ENCODE peak calls at places on chromosomes 6 and 20, in four cellular contexts. One of them, this sample, is unnamed.

GRCh38 chr6:137811121-137811911 is 55.7 kb upstream of the TNFAIP3 start:
- DNase-seq in NB4: peak
- DNase-seq in fibroblast of pulmonary artery: peak
- DNase-seq in DND-41: no peak
- DNase-seq in this sample: peak

GRCh38 chr6:20335872-20336271 is 65.8 kb upstream of the E2F3 start:
- DNase-seq in DND-41: no peak
- DNase-seq in fibroblast of pulmonary artery: no peak
- DNase-seq in NB4: no peak
- DNase-seq in this sample: no peak

GRCh38 chr6:15551798-15552197 is 111.0 kb downstream of the DTNBP1 start:
- DNase-seq in DND-41: peak
- DNase-seq in fibroblast of pulmonary artery: peak
- DNase-seq in NB4: no peak
- DNase-seq in this sample: no peak

GRCh38 chr6:140537834-140538680 is 1163.6 kb upstream of the CITED2 start:
- DNase-seq in fibroblast of pulmonary artery: peak
- DNase-seq in NB4: no peak
- DNase-seq in DND-41: no peak
- DNase-seq in this sample: peak

GRCh38 chr6:1312193-1312443 is 220 bp downstream of the FOXQ1 start:
- DNase-seq in fibroblast of pulmonary artery: no peak
- DNase-seq in DND-41: no peak
- DNase-seq in NB4: no peak
- DNase-seq in this sample: no peak

GRCh38 chr6:7591770-7592169 is 1.8 kb downstream of the SNRNP48 start:
- DNase-seq in fibroblast of pulmonary artery: no peak
- DNase-seq in DND-41: no peak
- DNase-seq in NB4: peak
- DNase-seq in this sample: no peak

GRCh38 chr20:29427201-29428060 is 1830.0 kb upstream of the DEFB115 start:
- DNase-seq in fibroblast of pulmonary artery: no peak
- DNase-seq in NB4: no peak
- DNase-seq in DND-41: no peak
- DNase-seq in this sample: no peak

GRCh38 chr20:625360-625932 is 15.3 kb upstream of the TCF15 start:
- DNase-seq in NB4: peak
- DNase-seq in DND-41: no peak
- DNase-seq in fibroblast of pulmonary artery: no peak
- DNase-seq in this sample: no peak

GRCh38 chr6:157218371-157219198 is 104.7 kb downstream of the TMEM242 start:
- DNase-seq in fibroblast of pulmonary artery: no peak
- DNase-seq in DND-41: no peak
- DNase-seq in NB4: no peak
- DNase-seq in this sample: peak

GRCh38 chr6:338815-339262 is 46.6 kb downstream of the DUSP22 start:
- DNase-seq in NB4: no peak
- DNase-seq in fibroblast of pulmonary artery: no peak
- DNase-seq in DND-41: no peak
- DNase-seq in this sample: no peak

GRCh38 chr6:135521431-135521830 is 23.9 kb upstream of the AHI1 start:
- DNase-seq in NB4: no peak
- DNase-seq in DND-41: no peak
- DNase-seq in fibroblast of pulmonary artery: no peak
- DNase-seq in this sample: no peak

GRCh38 chr6:169263374-169263773 is 9.7 kb upstream of the THBS2 start:
- DNase-seq in fibroblast of pulmonary artery: no peak
- DNase-seq in DND-41: no peak
- DNase-seq in NB4: peak
- DNase-seq in this sample: no peak

GRCh38 chr6:14068133-14068532 is 49.4 kb upstream of the CD83 start:
- DNase-seq in NB4: peak
- DNase-seq in DND-41: no peak
- DNase-seq in fibroblast of pulmonary artery: peak
- DNase-seq in this sample: no peak

GRCh38 chr6:138593100-138593877 is 94.0 kb upstream of the NHSL1 start:
- DNase-seq in NB4: peak
- DNase-seq in fibroblast of pulmonary artery: peak
- DNase-seq in DND-41: no peak
- DNase-seq in this sample: no peak

GRCh38 chr6:152459245-152459644 is 177.9 kb downstream of the SYNE1 start:
- DNase-seq in NB4: no peak
- DNase-seq in DND-41: no peak
- DNase-seq in fibroblast of pulmonary artery: no peak
- DNase-seq in this sample: no peak

GRCh38 chr6:25623065-25623464 is 28.9 kb upstream of the SCGN start:
- DNase-seq in DND-41: no peak
- DNase-seq in fibroblast of pulmonary artery: no peak
- DNase-seq in NB4: no peak
- DNase-seq in this sample: no peak

GRCh38 chr20:48920527-48921167 is 864 bp upstream of the ARFGEF2 start:
- DNase-seq in DND-41: no peak
- DNase-seq in fibroblast of pulmonary artery: no peak
- DNase-seq in NB4: no peak
- DNase-seq in this sample: peak

GRCh38 chr20:48919882-48920526 is 1.5 kb upstream of the ARFGEF2 start:
- DNase-seq in fibroblast of pulmonary artery: no peak
- DNase-seq in NB4: peak
- DNase-seq in DND-41: no peak
- DNase-seq in this sample: no peak

GRCh38 chr20:48923149-48923718 is 1.7 kb downstream of the ARFGEF2 start:
- DNase-seq in NB4: no peak
- DNase-seq in fibroblast of pulmonary artery: no peak
- DNase-seq in DND-41: no peak
- DNase-seq in this sample: no peak

GRCh38 chr20:48921883-48922867 is 664 bp downstream of the ARFGEF2 start:
- DNase-seq in fibroblast of pulmonary artery: peak
- DNase-seq in NB4: peak
- DNase-seq in DND-41: no peak
- DNase-seq in this sample: peak

GRCh38 chr20:48921168-48921882 is at the start of gene ARFGEF2:
- DNase-seq in fibroblast of pulmonary artery: peak
- DNase-seq in NB4: peak
- DNase-seq in DND-41: peak
- DNase-seq in this sample: peak
- TF ChIP-seq CTCF in fibroblast of pulmonary artery: no peak
- TF ChIP-seq CTCF in NB4: no peak
- TF ChIP-seq CTCF in DND-41: no peak
- TF ChIP-seq CTCF in this sample: no peak

DNA sequence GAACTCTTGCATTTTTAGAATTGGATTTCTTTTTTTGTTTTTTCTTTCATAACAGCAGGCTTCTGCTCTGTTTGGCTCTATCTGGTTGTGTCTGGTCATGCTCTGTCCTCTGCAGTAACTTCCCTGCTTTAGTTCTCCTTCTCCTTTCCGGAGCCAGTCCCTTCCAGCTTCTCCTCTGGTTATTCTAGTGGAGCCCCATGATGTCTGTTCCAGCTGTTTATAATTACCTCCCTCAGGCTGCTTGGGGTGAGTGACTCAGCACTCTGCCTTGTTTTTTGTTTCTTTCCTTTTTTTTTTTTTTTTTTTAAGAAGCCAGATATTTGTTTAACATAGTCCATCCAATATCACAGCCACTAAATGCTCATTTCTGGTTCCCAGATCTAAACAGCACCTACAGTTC is 409.6 kb downstream of the MAFB start:
- DNase-seq in NB4: peak
- DNase-seq in DND-41: no peak
- DNase-seq in fibroblast of pulmonary artery: peak
- DNase-seq in this sample: peak
- TF ChIP-seq CTCF in NB4: no peak
- TF ChIP-seq CTCF in DND-41: no peak
- TF ChIP-seq CTCF in fibroblast of pulmonary artery: no peak
- TF ChIP-seq CTCF in this sample: no peak

DNA sequence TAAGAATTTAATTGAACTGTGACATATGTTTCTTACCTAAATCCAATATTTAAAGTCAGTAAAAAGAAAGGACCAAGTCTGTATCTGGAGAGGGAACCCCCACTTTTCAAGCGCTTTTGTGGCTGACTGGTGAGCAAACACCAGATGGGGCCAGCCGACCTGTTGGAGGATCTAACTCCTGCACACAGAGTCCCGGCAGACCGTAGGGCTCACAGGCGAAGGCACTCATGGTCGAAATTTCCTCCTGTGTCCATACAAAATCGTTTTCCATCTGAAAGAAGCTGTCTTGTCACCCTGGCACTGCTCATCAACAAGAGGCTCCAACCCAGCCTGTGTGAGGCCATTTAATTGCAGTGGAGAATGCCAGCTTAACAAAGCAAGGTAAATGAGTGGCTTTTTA is 94.0 kb downstream of the SCML4 start:
- DNase-seq in DND-41: no peak
- DNase-seq in fibroblast of pulmonary artery: no peak
- DNase-seq in NB4: no peak
- DNase-seq in this sample: peak
- TF ChIP-seq CTCF in DND-41: no peak
- TF ChIP-seq CTCF in fibroblast of pulmonary artery: no peak
- TF ChIP-seq CTCF in NB4: no peak
- TF ChIP-seq CTCF in this sample: no peak

GRCh38 chr6:115643762-115644161 is 416.9 kb downstream of the FRK start:
- DNase-seq in fibroblast of pulmonary artery: peak
- DNase-seq in NB4: no peak
- DNase-seq in DND-41: no peak
- DNase-seq in this sample: no peak
- TF ChIP-seq CTCF in fibroblast of pulmonary artery: no peak
- TF ChIP-seq CTCF in NB4: no peak
- TF ChIP-seq CTCF in DND-41: no peak
- TF ChIP-seq CTCF in this sample: no peak

GRCh38 chr6:170317718-170318117 is 11.2 kb downstream of the FAM120B start:
- DNase-seq in fibroblast of pulmonary artery: no peak
- DNase-seq in DND-41: no peak
- DNase-seq in NB4: peak
- DNase-seq in this sample: no peak
- TF ChIP-seq CTCF in fibroblast of pulmonary artery: no peak
- TF ChIP-seq CTCF in DND-41: no peak
- TF ChIP-seq CTCF in NB4: no peak
- TF ChIP-seq CTCF in this sample: no peak

DNA sequence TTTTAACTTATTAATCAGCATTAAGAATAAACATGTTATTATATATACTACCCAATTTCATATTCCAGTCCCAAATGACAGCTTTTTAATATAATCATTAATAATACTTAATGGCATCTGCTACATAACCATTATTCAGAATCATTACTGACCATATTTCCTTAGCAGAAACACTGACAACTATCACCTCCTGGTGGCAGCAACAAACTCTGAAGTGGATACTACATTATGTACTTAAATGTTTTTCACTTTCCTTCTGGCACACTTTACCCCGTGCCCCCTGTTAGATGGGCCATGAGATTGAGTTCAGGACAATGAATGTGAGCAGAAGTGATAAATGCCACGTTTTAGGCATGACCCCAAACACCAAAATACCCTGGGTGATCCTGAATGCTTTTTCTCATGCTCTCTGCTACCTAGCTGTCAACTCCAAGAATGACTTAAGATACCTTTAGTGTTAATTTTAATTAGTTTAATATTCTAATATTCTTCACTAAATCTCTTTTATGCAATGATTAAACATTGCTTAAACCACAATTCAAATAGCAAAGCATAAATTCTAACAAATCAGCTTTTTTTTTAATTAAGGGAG is 77.1 kb downstream of the LMBRD1 start:
- DNase-seq in DND-41: no peak
- DNase-seq in fibroblast of pulmonary artery: peak
- DNase-seq in NB4: peak
- DNase-seq in this sample: no peak
- TF ChIP-seq CTCF in DND-41: peak
- TF ChIP-seq CTCF in fibroblast of pulmonary artery: peak
- TF ChIP-seq CTCF in NB4: no peak
- TF ChIP-seq CTCF in this sample: no peak

DNA sequence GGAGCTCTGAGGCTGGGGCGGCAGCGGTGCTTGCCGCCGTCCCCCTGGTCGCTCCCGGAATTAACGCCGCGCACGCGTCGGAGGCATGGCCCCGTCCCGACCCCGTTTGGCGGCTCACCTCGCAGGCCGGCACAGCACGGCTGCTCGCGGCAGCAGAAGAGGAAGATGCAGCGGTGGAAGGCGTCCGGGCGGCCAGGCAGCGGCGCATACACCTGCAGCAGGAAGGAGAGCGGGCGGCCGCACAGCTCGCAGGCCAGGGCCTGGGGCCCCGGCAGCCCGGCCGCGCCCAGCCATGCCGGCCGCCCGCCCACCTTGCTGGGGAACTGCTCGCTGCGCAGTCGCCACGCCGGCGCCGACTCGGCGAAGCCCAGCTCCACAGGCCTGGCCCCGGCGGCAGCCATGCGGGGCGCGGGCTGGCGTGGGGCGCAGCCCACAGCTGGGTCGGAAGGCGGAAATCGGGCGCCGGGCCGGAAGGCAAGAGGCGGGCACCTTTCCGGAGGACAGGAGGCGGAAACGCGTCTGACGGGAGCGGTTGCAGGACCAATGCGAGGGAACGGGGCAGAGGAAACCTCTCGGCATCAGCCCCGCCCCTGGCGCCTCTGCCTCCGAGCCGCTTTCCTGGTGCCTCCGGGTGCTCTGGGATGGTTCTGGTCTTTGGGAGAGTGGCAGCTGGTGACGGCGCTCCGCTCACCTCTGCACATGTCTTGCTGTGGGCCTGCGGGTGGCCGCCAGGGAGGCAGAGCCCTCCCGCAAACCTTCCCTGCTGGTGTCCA is at the start of gene PDCD2:
- DNase-seq in DND-41: peak
- DNase-seq in NB4: peak
- DNase-seq in fibroblast of pulmonary artery: peak
- DNase-seq in this sample: peak
- TF ChIP-seq CTCF in DND-41: no peak
- TF ChIP-seq CTCF in NB4: no peak
- TF ChIP-seq CTCF in fibroblast of pulmonary artery: no peak
- TF ChIP-seq CTCF in this sample: no peak

GRCh38 chr6:155128971-155129370 is 133.9 kb downstream of the TIAM2 start:
- DNase-seq in fibroblast of pulmonary artery: no peak
- DNase-seq in DND-41: no peak
- DNase-seq in NB4: no peak
- DNase-seq in this sample: no peak

GRCh38 chr6:155125916-155126315 is 130.8 kb downstream of the TIAM2 start:
- DNase-seq in fibroblast of pulmonary artery: no peak
- DNase-seq in NB4: no peak
- DNase-seq in DND-41: no peak
- DNase-seq in this sample: no peak

GRCh38 chr6:155123520-155123919 is 128.4 kb downstream of the TIAM2 start:
- DNase-seq in DND-41: no peak
- DNase-seq in fibroblast of pulmonary artery: no peak
- DNase-seq in NB4: no peak
- DNase-seq in this sample: no peak

GRCh38 chr6:155129744-155130143 is 134.1 kb upstream of the CLDN20 start:
- DNase-seq in DND-41: no peak
- DNase-seq in NB4: no peak
- DNase-seq in fibroblast of pulmonary artery: no peak
- DNase-seq in this sample: peak

GRCh38 chr6:155126727-155127439 is 131.8 kb downstream of the TIAM2 start:
- DNase-seq in DND-41: no peak
- DNase-seq in fibroblast of pulmonary artery: peak
- DNase-seq in NB4: peak
- DNase-seq in this sample: no peak
- TF ChIP-seq CTCF in DND-41: no peak
- TF ChIP-seq CTCF in fibroblast of pulmonary artery: no peak
- TF ChIP-seq CTCF in NB4: no peak
- TF ChIP-seq CTCF in this sample: no peak